ENCODE peak calls at places on chromosomes 6 and 20, in ten cellular contexts. V is progenitor cell of endocrine pancreas; N is M059J; Z is K562; K is COR-L47; M is RPMI7951; W is IMR-90; S is H4; D is CD4-positive, CD25-positive, alpha-beta regulatory T cell; F is GM12892. C is an unnamed sample.

GRCh38 chr6:105401247-105402089 is 1.4 kb downstream of the PREP start:
- DNase-seq in V (no peak), Z (no peak), D (no peak), F (no peak), S (no peak), N (no peak), K (peak), M (peak), W (peak), C (no peak)

GRCh38 chr20:59016795-59017492 is 2.3 kb upstream of the TUBB1 start:
- DNase-seq in D (no peak), V (no peak), N (peak), M (no peak), K (no peak), S (no peak), W (no peak), Z (no peak), F (no peak), C (no peak)

GRCh38 chr6:3439961-3440360 is 16.9 kb downstream of the SLC22A23 start:
- DNase-seq in Z (no peak), N (no peak), D (no peak), M (no peak), W (no peak), F (no peak), S (no peak), K (no peak), V (no peak), C (no peak)

GRCh38 chr20:2692886-2693285 is 306 bp downstream of the EBF4 start:
- DNase-seq in Z (peak), N (no peak), K (no peak), F (no peak), V (no peak), W (no peak), S (no peak), D (no peak), M (no peak), C (no peak)

GRCh38 chr6:16757332-16757731 is 3.9 kb downstream of the ATXN1 start:
- DNase-seq in W (no peak), V (no peak), F (no peak), D (no peak), Z (no peak), K (no peak), S (no peak), N (peak), M (no peak), C (no peak)

GRCh38 chr20:15976047-15976731 is 597.1 kb downstream of the KIF16B start:
- DNase-seq in K (no peak), M (no peak), V (no peak), Z (no peak), F (no peak), N (peak), D (no peak), S (no peak), W (no peak), C (no peak)

GRCh38 chr6:152148412-152148811 is 340.9 kb downstream of the ESR1 start:
- DNase-seq in D (no peak), Z (no peak), N (no peak), K (no peak), F (no peak), M (no peak), W (no peak), V (no peak), S (no peak), C (no peak)

GRCh38 chr20:58366016-58366415 is 23.0 kb upstream of the VAPB start:
- DNase-seq in V (no peak), K (no peak), D (no peak), S (no peak), M (no peak), W (no peak), F (no peak), Z (no peak), N (peak), C (no peak)

GRCh38 chr6:152151930-152152329 is 344.4 kb downstream of the ESR1 start:
- DNase-seq in F (no peak), W (no peak), V (no peak), M (no peak), D (no peak), Z (no peak), S (no peak), K (no peak), N (no peak), C (no peak)

GRCh38 chr6:7932625-7933024 is 22.0 kb upstream of the TXNDC5 start:
- DNase-seq in D (no peak), F (no peak), S (no peak), V (no peak), N (no peak), K (no peak), M (no peak), Z (no peak), W (no peak), C (no peak)

GRCh38 chr20:47353697-47354387 is 2.7 kb downstream of the ZMYND8 start:
- DNase-seq in M (no peak), F (no peak), K (no peak), D (no peak), N (peak), V (no peak), W (no peak), Z (no peak), S (no peak), C (no peak)

GRCh38 chr6:169959129-169960002 is 207.9 kb downstream of the ERMARD start:
- DNase-seq in Z (no peak), D (no peak), M (no peak), N (no peak), F (no peak), W (no peak), S (no peak), V (no peak), K (peak), C (no peak)

GRCh38 chr6:34189806-34190503 is 44.1 kb upstream of the GRM4 start:
- DNase-seq in M (no peak), V (no peak), K (no peak), N (no peak), W (no peak), Z (no peak), S (no peak), D (no peak), F (no peak), C (no peak)

GRCh38 chr6:22288721-22289120 is 8.1 kb downstream of the PRL start:
- DNase-seq in K (no peak), Z (no peak), V (no peak), W (no peak), S (no peak), F (no peak), M (no peak), N (no peak), D (no peak), C (no peak)

GRCh38 chr20:20664795-20665194 is 47.6 kb downstream of the RALGAPA2 start:
- DNase-seq in Z (no peak), N (peak), S (peak), V (no peak), W (no peak), F (no peak), D (no peak), K (peak), M (peak), C (peak)

GRCh38 chr6:103047567-103047966 is 1654.1 kb downstream of the GRIK2 start:
- DNase-seq in K (no peak), D (no peak), Z (no peak), F (no peak), M (no peak), S (no peak), N (no peak), V (no peak), W (no peak), C (no peak)

GRCh38 chr20:36830791-36831691 is 44.9 kb upstream of the TLDC2 start:
- DNase-seq in W (peak), S (no peak), F (no peak), K (no peak), V (no peak), M (peak), D (no peak), N (peak), Z (no peak), C (no peak)

GRCh38 chr20:57882451-57883161 is 172.8 kb upstream of the PMEPA1 start:
- DNase-seq in S (peak), Z (no peak), F (no peak), M (peak), D (no peak), W (no peak), K (no peak), N (peak), V (no peak), C (no peak)

GRCh38 chr6:66538548-66539135 is 831.6 kb upstream of the EYS start:
- DNase-seq in N (peak), V (no peak), W (no peak), Z (no peak), K (peak), S (no peak), F (no peak), M (peak), D (no peak), C (no peak)

GRCh38 chr6:27539551-27539950 is 66.6 kb upstream of the ZNF184 start:
- DNase-seq in Z (no peak), N (no peak), V (no peak), F (no peak), K (no peak), W (no peak), D (no peak), S (no peak), M (no peak), C (no peak)

GRCh38 chr20:57589728-57590484 is 29.0 kb downstream of the PCK1 start:
- DNase-seq in F (no peak), S (no peak), D (no peak), V (no peak), W (no peak), K (no peak), Z (no peak), M (no peak), N (no peak), C (no peak)

GRCh38 chr20:54131675-54132611 is 41.8 kb downstream of the CYP24A1 start:
- DNase-seq in M (no peak), V (no peak), Z (no peak), D (no peak), N (no peak), K (no peak), F (no peak), W (no peak), S (no peak), C (no peak)

GRCh38 chr6:31829633-31830492 is 2.3 kb downstream of the HSPA1B start:
- DNase-seq in Z (no peak), N (peak), S (no peak), M (peak), K (peak), V (no peak), W (peak), F (no peak), D (no peak), C (no peak)

GRCh38 chr20:36264426-36265246 is 28.4 kb downstream of the AAR2 start:
- DNase-seq in K (no peak), S (no peak), N (no peak), D (no peak), F (no peak), V (no peak), Z (no peak), W (no peak), M (no peak), C (no peak)

GRCh38 chr6:167211870-167212715 is 54.3 kb upstream of the GPR31 start:
- DNase-seq in W (no peak), D (no peak), V (no peak), K (no peak), F (no peak), N (no peak), Z (no peak), S (no peak), M (no peak), C (no peak)

GRCh38 chr6:39808934-39809333 is 16.8 kb downstream of the DAAM2 start:
- DNase-seq in N (no peak), V (no peak), D (no peak), S (no peak), K (no peak), W (no peak), F (no peak), M (no peak), Z (no peak), C (no peak)

GRCh38 chr6:170210651-170211403 is 80.1 kb downstream of the DLL1 start:
- DNase-seq in F (no peak), V (no peak), M (no peak), K (no peak), D (no peak), W (no peak), N (no peak), S (no peak), Z (no peak), C (no peak)

GRCh38 chr6:168035661-168036616 is 38.5 kb downstream of the KIF25 start:
- DNase-seq in V (no peak), S (peak), W (peak), Z (peak), M (peak), N (peak), D (no peak), F (no peak), K (no peak), C (no peak)

GRCh38 chr6:5334341-5334740 is 73.0 kb downstream of the FARS2 start:
- DNase-seq in V (no peak), K (no peak), M (no peak), W (peak), Z (no peak), N (no peak), S (no peak), D (no peak), F (no peak), C (no peak)

GRCh38 chr6:160259143-160259425 is 463 bp upstream of the SLC22A2 start:
- DNase-seq in W (no peak), Z (no peak), F (no peak), M (no peak), N (no peak), V (no peak), S (no peak), D (no peak), K (no peak), C (no peak)

GRCh38 chr6:149330133-149330532 is 12.6 kb downstream of the TAB2 start:
- DNase-seq in K (no peak), V (no peak), S (no peak), W (no peak), Z (no peak), N (no peak), M (no peak), F (no peak), D (no peak), C (no peak)

GRCh38 chr6:38326837-38327236 is 312.9 kb downstream of the BTBD9 start:
- DNase-seq in W (no peak), V (no peak), S (no peak), K (no peak), Z (no peak), M (no peak), F (no peak), N (no peak), D (no peak), C (no peak)